ENCODE peak calls at places on chromosomes 3 and 15, in six cellular contexts. R is K562, T is neuronal stem cell, O is DND-41, Z is A549, I is lower lobe of right lung. M is an unnamed sample.

GRCh38 chr3:71252466-71252865 is 331.1 kb downstream of the FOXP1 start:
- DNase-seq in Z (no peak), T (no peak), R (no peak), O (no peak), I (peak; percentile 58), M (no peak)

GRCh38 chr3:132220986-132221385 is 96.2 kb upstream of the ACP3 start:
- DNase-seq in R (no peak), T (no peak), Z (no peak), O (no peak), I (no peak), M (no peak)

GRCh38 chr15:36390491-36390890 is 188.9 kb upstream of the CDIN1 start:
- DNase-seq in O (no peak), I (no peak), T (no peak), R (no peak), Z (no peak), M (no peak)

GRCh38 chr3:10410383-10411002 is 89.6 kb upstream of the SEC13 start:
- DNase-seq in I (peak; percentile 27), O (no peak), R (no peak), Z (no peak), T (no peak), M (no peak)

GRCh38 chr3:58246148-58247051 is 8.8 kb downstream of the ABHD6 start:
- DNase-seq in T (no peak), I (no peak), O (no peak), Z (no peak), R (no peak), M (no peak)

GRCh38 chr15:34708422-34708821 is 46.4 kb downstream of the GJD2 start:
- DNase-seq in T (peak; percentile 55), I (no peak), R (peak; percentile 50), Z (peak; percentile 38), O (no peak), M (no peak)

GRCh38 chr3:50519471-50520089 is 16.1 kb upstream of the CACNA2D2 start:
- DNase-seq in O (peak; percentile 76), I (peak; percentile 72), R (peak; percentile 73), T (peak; percentile 61), Z (peak; percentile 50), M (peak; percentile 73)

GRCh38 chr15:99435761-99436346 is 129.9 kb upstream of the MEF2A start:
- DNase-seq in T (no peak), O (no peak), I (no peak), Z (no peak), R (no peak), M (peak; percentile 42)

GRCh38 chr3:110293660-110294059 is 778.0 kb upstream of the NECTIN3 start:
- DNase-seq in I (no peak), R (no peak), Z (no peak), O (no peak), T (no peak), M (no peak)

GRCh38 chr3:179560791-179561190 is 1.9 kb upstream of the ACTL6A start:
- DNase-seq in Z (no peak), R (no peak), T (no peak), I (no peak), O (no peak), M (no peak)

GRCh38 chr15:96220657-96221056 is 109.8 kb upstream of the NR2F2 start:
- DNase-seq in Z (no peak), O (no peak), I (no peak), T (no peak), R (no peak), M (no peak)

GRCh38 chr15:96218623-96219465 is 111.7 kb upstream of the NR2F2 start:
- DNase-seq in I (no peak), T (no peak), Z (no peak), R (no peak), O (no peak), M (no peak)

GRCh38 chr15:96213896-96214295 is 116.6 kb upstream of the NR2F2 start:
- DNase-seq in T (no peak), Z (no peak), O (no peak), R (no peak), I (no peak), M (no peak)

GRCh38 chr15:96219681-96220080 is 110.8 kb upstream of the NR2F2 start:
- DNase-seq in I (no peak), Z (no peak), O (no peak), R (no peak), T (no peak), M (no peak)

GRCh38 chr15:96217983-96218382 is 112.5 kb upstream of the NR2F2 start:
- DNase-seq in O (no peak), Z (no peak), R (no peak), T (no peak), I (no peak), M (no peak)
- H3K9me3 ChIP-seq in O (no peaks in the 10 kb centered on the region), Z (peaks cover 3% of the 10 kb centered on the region), R (no peaks in the 10 kb centered on the region), T (no peaks in the 10 kb centered on the region), I (no peaks in the 10 kb centered on the region), M (no peaks in the 10 kb centered on the region)

GRCh38 chr3:68378631-68379030 is 553.7 kb downstream of the TAFA4 start:
- DNase-seq in Z (no peak), R (no peak), O (no peak), I (no peak), T (no peak), M (no peak)
- H3K27ac ChIP-seq in Z (no peak overlapping the region), R (no peak overlapping the region), O (no peak overlapping the region), I (no peak overlapping the region), T (no peak overlapping the region), M (no peak overlapping the region)

GRCh38 chr3:128855574-128855973 is 23.8 kb upstream of the ACAD9 start:
- DNase-seq in Z (no peak), R (no peak), O (no peak), T (no peak), I (no peak), M (no peak)

GRCh38 chr3:128859573-128860154 is 19.8 kb upstream of the ACAD9 start:
- DNase-seq in O (peak; percentile 30), T (peak; percentile 29), R (no peak), I (no peak), Z (no peak), M (no peak)

GRCh38 chr3:128861491-128861890 is 17.9 kb upstream of the ACAD9 start:
- DNase-seq in T (no peak), R (no peak), O (no peak), I (no peak), Z (no peak), M (no peak)

GRCh38 chr3:128854382-128854939 is 25.0 kb upstream of the ACAD9 start:
- DNase-seq in I (no peak), T (no peak), O (no peak), Z (no peak), R (no peak), M (no peak)

DNA sequence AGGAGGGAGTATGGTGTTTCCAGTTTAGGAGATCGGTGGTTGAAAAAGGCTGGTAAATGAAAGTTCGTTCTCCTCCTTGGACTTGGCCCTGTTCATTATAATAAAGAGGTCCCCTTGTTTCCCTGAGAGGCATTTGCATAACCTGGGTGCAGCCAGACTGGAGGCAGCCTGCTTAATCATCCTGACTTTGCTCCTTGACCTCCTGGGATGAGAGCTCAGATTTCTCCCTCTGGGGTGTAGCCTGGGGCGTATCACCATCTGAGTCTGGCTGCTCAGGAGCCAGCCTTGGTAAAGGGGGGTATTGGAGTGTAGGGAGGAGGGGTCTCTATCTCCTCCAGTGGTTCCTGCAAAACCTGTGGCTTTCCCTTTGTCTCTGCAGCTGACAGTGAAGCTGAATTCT is 21.3 kb upstream of the ACAD9 start:
- DNase-seq in T (no peak), Z (no peak), I (no peak), O (no peak), R (no peak), M (no peak)
- H3K9me3 ChIP-seq in T (peaks cover 50% of the 10 kb centered on the region), Z (peaks cover 58% of the 10 kb centered on the region), I (peaks cover 45% of the 10 kb centered on the region), O (peaks cover 60% of the 10 kb centered on the region), R (peaks cover 24% of the 10 kb centered on the region), M (peaks cover 12% of the 10 kb centered on the region)

GRCh38 chr15:67161881-67162280 is 92.6 kb downstream of the AAGAB start:
- DNase-seq in I (no peak), O (no peak), R (no peak), Z (no peak), T (no peak), M (no peak)
- H3K27ac ChIP-seq in I (no peak overlapping the region), O (no peak overlapping the region), R (no peak overlapping the region), Z (no peak overlapping the region), T (no peak overlapping the region), M (peak overlapping the region; percentile 39)

DNA sequence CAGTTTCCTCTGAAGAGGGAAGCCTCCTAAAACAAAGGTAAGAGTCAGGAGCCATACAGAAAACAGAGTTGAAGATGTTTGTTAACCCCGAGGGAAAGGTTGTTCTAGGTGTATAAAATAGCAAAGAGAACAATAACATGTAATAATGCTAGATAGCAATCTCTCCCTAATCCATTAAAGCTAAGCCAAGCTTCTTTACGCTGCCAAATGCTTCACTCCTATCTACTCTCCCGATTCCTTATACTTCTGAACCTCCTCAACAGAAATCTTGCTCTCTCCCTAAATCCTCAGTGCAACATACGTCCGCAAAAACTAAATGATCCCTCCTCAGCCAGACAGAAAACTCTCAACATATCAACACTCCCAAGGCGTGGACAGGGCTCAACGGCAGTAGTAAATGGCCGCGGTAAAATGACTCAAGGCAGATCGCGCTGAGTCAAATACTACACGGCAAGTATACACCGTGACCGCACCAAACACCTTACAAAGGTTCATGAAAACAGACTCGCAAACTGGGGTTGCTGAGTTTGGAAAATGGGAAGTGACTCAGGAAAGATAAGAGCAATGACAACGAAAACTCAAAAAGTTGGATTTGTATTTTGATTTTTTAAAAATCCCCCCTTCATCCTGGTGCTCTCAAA is 685 bp downstream of the CLDND1 start:
- DNase-seq in I (peak; percentile 44), Z (peak; percentile 25), T (peak; percentile 26), R (peak; percentile 14), O (peak; percentile 46), M (peak; percentile 26)
- H3K9me3 ChIP-seq in I (no peaks in the 10 kb centered on the region), Z (no peaks in the 10 kb centered on the region), T (no peaks in the 10 kb centered on the region), R (no peaks in the 10 kb centered on the region), O (no peaks in the 10 kb centered on the region), M (no peaks in the 10 kb centered on the region)

M was measured in psoas muscle.